ENCODE peak calls at places on chromosomes 6 and 20, in six cellular contexts. Q, N, X, H, I and T are unnamed samples.
A peak's percentile ranks its signal among the peaks of the same experiment; 100 is the strongest.

GRCh38 chr20:1870792-1871550 is 24.2 kb upstream of the SIRPA start:
- DNase-seq in Q (no peak), N (no peak), X (no peak), H (peak; percentile 21), I (no peak), T (no peak)

GRCh38 chr6:28940294-28940858 is 16.6 kb upstream of the TRIM27 start:
- DNase-seq in Q (peak; percentile 51), N (peak; percentile 48), X (peak; percentile 72), H (no peak), I (peak; percentile 43), T (peak; percentile 71)

GRCh38 chr6:56953597-56954388 is 1.1 kb upstream of the BEND6 start:
- DNase-seq in Q (no peak), N (no peak), X (peak; percentile 35), H (no peak), I (no peak), T (no peak)

GRCh38 chr20:54633903-54634302 is 158.5 kb downstream of the DOK5 start:
- DNase-seq in Q (no peak), N (no peak), X (no peak), H (no peak), I (no peak), T (no peak)

GRCh38 chr20:19918965-19919329 is 98.2 kb upstream of the NAA20 start:
- DNase-seq in Q (no peak), N (no peak), X (no peak), H (no peak), I (peak; percentile 76), T (no peak)

GRCh38 chr20:63652192-63652980 is 838 bp downstream of the STMN3 start:
- DNase-seq in Q (peak; percentile 73), N (peak; percentile 61), X (peak; percentile 53), H (no peak), I (peak; percentile 41), T (peak; percentile 75)

GRCh38 chr20:61967300-61967699 is 98.4 kb downstream of the TAF4 start:
- DNase-seq in Q (no peak), N (no peak), X (no peak), H (no peak), I (no peak), T (no peak)

GRCh38 chr6:106069478-106069877 is 16.7 kb upstream of the PRDM1 start:
- DNase-seq in Q (no peak), N (no peak), X (no peak), H (peak; percentile 92), I (peak; percentile 12), T (no peak)

GRCh38 chr6:23531666-23532065 is 594.3 kb upstream of the NRSN1 start:
- DNase-seq in Q (no peak), N (no peak), X (no peak), H (no peak), I (no peak), T (no peak)

GRCh38 chr6:33575211-33575610 is 4.9 kb downstream of the BAK1 start:
- DNase-seq in Q (no peak), N (no peak), X (no peak), H (no peak), I (no peak), T (no peak)

GRCh38 chr6:170451762-170452651 is 101.1 kb downstream of the PSMB1 start:
- DNase-seq in Q (no peak), N (no peak), X (no peak), H (no peak), I (no peak), T (no peak)

GRCh38 chr6:145929037-145929633 is 35.0 kb downstream of the SHPRH start:
- DNase-seq in Q (peak; percentile 5), N (no peak), X (no peak), H (peak; percentile 60), I (peak; percentile 49), T (no peak)

GRCh38 chr6:46926481-46926880 is 4.7 kb upstream of the ADGRF5 start:
- DNase-seq in Q (no peak), N (no peak), X (no peak), H (peak; percentile 0), I (no peak), T (no peak)

GRCh38 chr6:129748212-129748900 is 38.4 kb upstream of the ARHGAP18 start:
- DNase-seq in Q (no peak), N (no peak), X (peak; percentile 33), H (peak; percentile 61), I (peak; percentile 79), T (no peak)

GRCh38 chr6:149028767-149029405 is 282.1 kb downstream of the UST start:
- DNase-seq in Q (peak; percentile 67), N (peak; percentile 70), X (no peak), H (peak; percentile 95), I (peak; percentile 96), T (no peak)

GRCh38 chr6:112839525-112839961 is 492.4 kb downstream of the RFPL4B start:
- DNase-seq in Q (no peak), N (no peak), X (no peak), H (peak; percentile 88), I (no peak), T (no peak)

GRCh38 chr6:118285791-118286190 is 262.3 kb upstream of the PLN start:
- DNase-seq in Q (no peak), N (no peak), X (no peak), H (no peak), I (no peak), T (no peak)

GRCh38 chr6:160240691-160241084 is 17.9 kb downstream of the SLC22A2 start:
- DNase-seq in Q (no peak), N (no peak), X (no peak), H (no peak), I (no peak), T (no peak)

GRCh38 chr20:1302578-1303541 is 26.1 kb downstream of the SDCBP2 start:
- DNase-seq in Q (no peak), N (no peak), X (no peak), H (no peak), I (no peak), T (no peak)

GRCh38 chr6:169707772-169708171 is 5.8 kb downstream of the C6orf120 start:
- DNase-seq in Q (no peak), N (no peak), X (no peak), H (no peak), I (no peak), T (no peak)

GRCh38 chr6:161373905-161374451 is 100.1 kb upstream of the AGPAT4 start:
- DNase-seq in Q (peak; percentile 86), N (peak; percentile 90), X (peak; percentile 70), H (peak; percentile 50), I (peak; percentile 53), T (peak; percentile 81)

GRCh38 chr6:53956068-53956711 is 155.1 kb upstream of the MLIP start:
- DNase-seq in Q (peak; percentile 66), N (peak; percentile 54), X (peak; percentile 88), H (peak; percentile 70), I (peak; percentile 79), T (peak; percentile 77)

GRCh38 chr6:156687875-156688549 is 89.2 kb upstream of the ARID1B start:
- DNase-seq in Q (peak; percentile 23), N (peak; percentile 8), X (peak; percentile 63), H (peak; percentile 14), I (no peak), T (peak; percentile 58)

GRCh38 chr6:159008656-159009288 is 8.8 kb upstream of the RSPH3 start:
- DNase-seq in Q (no peak), N (no peak), X (no peak), H (peak; percentile 28), I (peak; percentile 25), T (no peak)

GRCh38 chr6:91340998-91341397 is 754.1 kb upstream of the MAP3K7 start:
- DNase-seq in Q (no peak), N (no peak), X (no peak), H (no peak), I (no peak), T (no peak)

GRCh38 chr20:50263831-50264230 is 73.2 kb downstream of the CEBPB start:
- DNase-seq in Q (no peak), N (no peak), X (no peak), H (no peak), I (no peak), T (no peak)

GRCh38 chr20:62449951-62450815 is 22.8 kb upstream of the RBBP8NL start:
- DNase-seq in Q (no peak), N (no peak), X (no peak), H (no peak), I (no peak), T (no peak)

GRCh38 chr20:45336530-45337366 is 11.5 kb downstream of the SDC4 start:
- DNase-seq in Q (no peak), N (no peak), X (no peak), H (peak; percentile 95), I (peak; percentile 88), T (no peak)

GRCh38 chr20:39044501-39044900 is 82.4 kb downstream of the DHX35 start:
- DNase-seq in Q (no peak), N (no peak), X (no peak), H (no peak), I (no peak), T (no peak)

GRCh38 chr20:10231290-10231689 is 12.7 kb downstream of the SNAP25 start:
- DNase-seq in Q (no peak), N (no peak), X (no peak), H (no peak), I (no peak), T (no peak)